ENCODE peak calls at places on chromosome 22, in nine cellular contexts. One of them, this sample, is unnamed. For H3K27me3 and H3K36me3, the result is how much of the 10 kb centered on the place peaks cover.

GRCh38 chr22:38397189-38398097 is 57.6 kb downstream of the KCNJ4 start:
- DNase-seq in upper lobe of right lung: peak
- DNase-seq in naive thymus-derived CD4-positive, alpha-beta T cell: no peak
- DNase-seq in neuronal stem cell: peak
- DNase-seq in ascending aorta: no peak
- DNase-seq in BJ: no peak
- DNase-seq in CD4-positive, alpha-beta memory T cell: peak
- DNase-seq in colonic mucosa: peak
- DNase-seq in uterus: peak
- DNase-seq in this sample: peak

GRCh38 chr22:17565986-17566687 is 2.8 kb downstream of the SLC25A18 start:
- DNase-seq in ascending aorta: no peak
- DNase-seq in BJ: no peak
- DNase-seq in naive thymus-derived CD4-positive, alpha-beta T cell: no peak
- DNase-seq in colonic mucosa: no peak
- DNase-seq in upper lobe of right lung: no peak
- DNase-seq in neuronal stem cell: no peak
- DNase-seq in CD4-positive, alpha-beta memory T cell: no peak
- DNase-seq in uterus: no peak
- DNase-seq in this sample: no peak

GRCh38 chr22:30667092-30667485 is 586 bp downstream of the DUSP18 start:
- DNase-seq in uterus: no peak
- DNase-seq in upper lobe of right lung: no peak
- DNase-seq in neuronal stem cell: no peak
- DNase-seq in naive thymus-derived CD4-positive, alpha-beta T cell: peak
- DNase-seq in CD4-positive, alpha-beta memory T cell: peak
- DNase-seq in colonic mucosa: peak
- DNase-seq in ascending aorta: no peak
- DNase-seq in BJ: no peak
- DNase-seq in this sample: no peak

GRCh38 chr22:38696606-38697005 is 4.1 kb downstream of the JOSD1 start:
- DNase-seq in colonic mucosa: no peak
- DNase-seq in CD4-positive, alpha-beta memory T cell: no peak
- DNase-seq in neuronal stem cell: no peak
- DNase-seq in naive thymus-derived CD4-positive, alpha-beta T cell: no peak
- DNase-seq in BJ: peak
- DNase-seq in ascending aorta: no peak
- DNase-seq in uterus: no peak
- DNase-seq in upper lobe of right lung: no peak
- DNase-seq in this sample: no peak

GRCh38 chr22:26643368-26644100 is 13.9 kb upstream of the MIAT start:
- DNase-seq in naive thymus-derived CD4-positive, alpha-beta T cell: no peak
- DNase-seq in upper lobe of right lung: no peak
- DNase-seq in BJ: no peak
- DNase-seq in ascending aorta: no peak
- DNase-seq in CD4-positive, alpha-beta memory T cell: no peak
- DNase-seq in uterus: no peak
- DNase-seq in colonic mucosa: no peak
- DNase-seq in neuronal stem cell: no peak
- DNase-seq in this sample: no peak

GRCh38 chr22:37896181-37896592 is 9.9 kb upstream of the MICALL1 start:
- DNase-seq in uterus: no peak
- DNase-seq in ascending aorta: no peak
- DNase-seq in colonic mucosa: peak
- DNase-seq in neuronal stem cell: no peak
- DNase-seq in naive thymus-derived CD4-positive, alpha-beta T cell: peak
- DNase-seq in BJ: no peak
- DNase-seq in upper lobe of right lung: no peak
- DNase-seq in CD4-positive, alpha-beta memory T cell: peak
- DNase-seq in this sample: no peak

GRCh38 chr22:38505595-38506117 is 455 bp downstream of the DDX17 start:
- DNase-seq in upper lobe of right lung: peak
- DNase-seq in colonic mucosa: peak
- DNase-seq in CD4-positive, alpha-beta memory T cell: no peak
- DNase-seq in uterus: peak
- DNase-seq in ascending aorta: no peak
- DNase-seq in neuronal stem cell: no peak
- DNase-seq in BJ: no peak
- DNase-seq in naive thymus-derived CD4-positive, alpha-beta T cell: no peak
- DNase-seq in this sample: peak

GRCh38 chr22:29129644-29130201 is 56.9 kb downstream of the KREMEN1 start:
- DNase-seq in ascending aorta: no peak
- DNase-seq in uterus: no peak
- DNase-seq in upper lobe of right lung: no peak
- DNase-seq in colonic mucosa: no peak
- DNase-seq in BJ: no peak
- DNase-seq in CD4-positive, alpha-beta memory T cell: no peak
- DNase-seq in naive thymus-derived CD4-positive, alpha-beta T cell: no peak
- DNase-seq in neuronal stem cell: no peak
- DNase-seq in this sample: no peak

GRCh38 chr22:38348751-38349496 is 31.7 kb upstream of the CSNK1E start:
- DNase-seq in CD4-positive, alpha-beta memory T cell: no peak
- DNase-seq in upper lobe of right lung: peak
- DNase-seq in uterus: no peak
- DNase-seq in naive thymus-derived CD4-positive, alpha-beta T cell: no peak
- DNase-seq in neuronal stem cell: no peak
- DNase-seq in colonic mucosa: no peak
- DNase-seq in ascending aorta: no peak
- DNase-seq in BJ: no peak
- DNase-seq in this sample: peak

GRCh38 chr22:40312050-40312449 is 34.2 kb upstream of the ADSL start:
- DNase-seq in BJ: no peak
- DNase-seq in naive thymus-derived CD4-positive, alpha-beta T cell: no peak
- DNase-seq in upper lobe of right lung: no peak
- DNase-seq in colonic mucosa: no peak
- DNase-seq in CD4-positive, alpha-beta memory T cell: no peak
- DNase-seq in ascending aorta: no peak
- DNase-seq in uterus: no peak
- DNase-seq in neuronal stem cell: no peak
- DNase-seq in this sample: no peak

GRCh38 chr22:17866127-17866526 is 91.9 kb upstream of the BID start:
- DNase-seq in uterus: no peak
- DNase-seq in CD4-positive, alpha-beta memory T cell: no peak
- DNase-seq in upper lobe of right lung: no peak
- DNase-seq in neuronal stem cell: no peak
- DNase-seq in ascending aorta: no peak
- DNase-seq in BJ: no peak
- DNase-seq in colonic mucosa: no peak
- DNase-seq in naive thymus-derived CD4-positive, alpha-beta T cell: no peak
- DNase-seq in this sample: no peak

GRCh38 chr22:38694049-38694448 is 6.7 kb downstream of the JOSD1 start:
- DNase-seq in uterus: no peak
- DNase-seq in colonic mucosa: peak
- DNase-seq in upper lobe of right lung: no peak
- DNase-seq in BJ: no peak
- DNase-seq in neuronal stem cell: no peak
- DNase-seq in CD4-positive, alpha-beta memory T cell: no peak
- DNase-seq in naive thymus-derived CD4-positive, alpha-beta T cell: no peak
- DNase-seq in ascending aorta: no peak
- DNase-seq in this sample: no peak

GRCh38 chr22:17569971-17570511 is 6.7 kb downstream of the SLC25A18 start:
- DNase-seq in neuronal stem cell: no peak
- DNase-seq in upper lobe of right lung: no peak
- DNase-seq in BJ: no peak
- DNase-seq in colonic mucosa: no peak
- DNase-seq in ascending aorta: no peak
- DNase-seq in CD4-positive, alpha-beta memory T cell: no peak
- DNase-seq in naive thymus-derived CD4-positive, alpha-beta T cell: no peak
- DNase-seq in uterus: peak
- DNase-seq in this sample: no peak

GRCh38 chr22:50687829-50688228 is 15.2 kb downstream of the SHANK3 start:
- DNase-seq in neuronal stem cell: no peak
- DNase-seq in CD4-positive, alpha-beta memory T cell: no peak
- DNase-seq in colonic mucosa: peak
- DNase-seq in BJ: no peak
- DNase-seq in naive thymus-derived CD4-positive, alpha-beta T cell: no peak
- DNase-seq in upper lobe of right lung: no peak
- DNase-seq in ascending aorta: no peak
- DNase-seq in uterus: no peak
- DNase-seq in this sample: no peak

GRCh38 chr22:24410110-24410856 is 17.1 kb upstream of the ADORA2A start:
- DNase-seq in neuronal stem cell: no peak
- DNase-seq in CD4-positive, alpha-beta memory T cell: no peak
- DNase-seq in upper lobe of right lung: no peak
- DNase-seq in ascending aorta: no peak
- DNase-seq in colonic mucosa: no peak
- DNase-seq in naive thymus-derived CD4-positive, alpha-beta T cell: no peak
- DNase-seq in uterus: no peak
- DNase-seq in BJ: no peak
- DNase-seq in this sample: peak

GRCh38 chr22:26418620-26419019 is 10.4 kb upstream of the ASPHD2 start:
- DNase-seq in BJ: no peak
- DNase-seq in colonic mucosa: no peak
- DNase-seq in uterus: no peak
- DNase-seq in naive thymus-derived CD4-positive, alpha-beta T cell: no peak
- DNase-seq in ascending aorta: no peak
- DNase-seq in upper lobe of right lung: no peak
- DNase-seq in neuronal stem cell: no peak
- DNase-seq in CD4-positive, alpha-beta memory T cell: no peak
- DNase-seq in this sample: no peak

GRCh38 chr22:28230682-28231081 is 311.6 kb upstream of the PITPNB start:
- DNase-seq in upper lobe of right lung: no peak
- DNase-seq in BJ: no peak
- DNase-seq in uterus: no peak
- DNase-seq in naive thymus-derived CD4-positive, alpha-beta T cell: no peak
- DNase-seq in neuronal stem cell: no peak
- DNase-seq in CD4-positive, alpha-beta memory T cell: no peak
- DNase-seq in ascending aorta: no peak
- DNase-seq in colonic mucosa: no peak
- DNase-seq in this sample: no peak

GRCh38 chr22:32916025-32916424 is 114.5 kb downstream of the TIMP3 start:
- DNase-seq in naive thymus-derived CD4-positive, alpha-beta T cell: no peak
- DNase-seq in CD4-positive, alpha-beta memory T cell: no peak
- DNase-seq in uterus: no peak
- DNase-seq in neuronal stem cell: no peak
- DNase-seq in colonic mucosa: no peak
- DNase-seq in ascending aorta: no peak
- DNase-seq in BJ: no peak
- DNase-seq in upper lobe of right lung: no peak
- DNase-seq in this sample: no peak

GRCh38 chr22:45490836-45491235 is 11.8 kb upstream of the FBLN1 start:
- DNase-seq in BJ: no peak
- DNase-seq in neuronal stem cell: no peak
- DNase-seq in naive thymus-derived CD4-positive, alpha-beta T cell: no peak
- DNase-seq in ascending aorta: no peak
- DNase-seq in colonic mucosa: no peak
- DNase-seq in CD4-positive, alpha-beta memory T cell: no peak
- DNase-seq in uterus: peak
- DNase-seq in upper lobe of right lung: peak
- DNase-seq in this sample: no peak
- H3K27me3 ChIP-seq in BJ: under half
- H3K27me3 ChIP-seq in neuronal stem cell: under half
- H3K27me3 ChIP-seq in naive thymus-derived CD4-positive, alpha-beta T cell: under half
- H3K27me3 ChIP-seq in ascending aorta: under half
- H3K27me3 ChIP-seq in colonic mucosa: under half
- H3K27me3 ChIP-seq in CD4-positive, alpha-beta memory T cell: under half
- H3K27me3 ChIP-seq in uterus: under half
- H3K27me3 ChIP-seq in upper lobe of right lung: under half
- H3K27me3 ChIP-seq in this sample: under half

DNA sequence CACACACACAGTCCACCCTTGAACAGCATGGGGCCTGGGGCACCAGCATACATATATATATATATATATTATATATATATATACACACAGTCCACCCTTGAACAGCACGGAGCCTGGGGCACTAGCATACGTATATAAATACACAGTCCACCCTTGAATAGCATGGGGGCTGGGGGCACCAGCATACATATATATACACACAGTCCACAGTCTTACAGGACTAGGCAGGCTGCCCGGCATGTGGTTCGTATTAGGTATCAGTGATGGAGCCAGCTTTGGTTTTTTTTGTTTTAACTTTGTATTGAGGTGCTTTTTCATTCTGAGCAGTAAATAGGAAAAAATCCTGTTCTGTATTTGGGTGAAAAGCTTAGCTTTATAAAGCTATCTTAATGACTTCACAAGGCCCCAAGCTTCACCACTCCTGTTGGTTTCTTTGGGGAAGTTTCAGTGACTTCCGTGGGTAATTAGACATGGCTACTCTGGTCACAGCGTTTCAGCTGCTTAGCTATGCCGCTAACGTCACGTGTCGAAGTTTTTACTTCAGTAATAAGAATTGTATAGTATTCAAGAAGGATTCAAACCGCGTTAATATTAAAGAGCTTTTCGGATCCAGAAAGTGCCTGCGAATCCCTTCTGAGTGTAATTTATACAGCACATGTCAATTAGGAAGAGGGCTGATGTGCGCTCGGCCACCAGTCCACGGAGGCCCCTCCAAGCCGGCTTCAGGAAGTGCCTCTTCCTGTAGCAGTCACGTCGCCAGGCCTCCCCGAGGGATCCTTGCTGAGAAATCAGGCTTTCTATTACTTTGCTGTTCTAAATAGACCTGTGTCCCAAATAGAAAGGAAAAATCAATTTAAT is 179.7 kb downstream of the TBC1D22A start:
- DNase-seq in naive thymus-derived CD4-positive, alpha-beta T cell: no peak
- DNase-seq in colonic mucosa: peak
- DNase-seq in CD4-positive, alpha-beta memory T cell: no peak
- DNase-seq in BJ: no peak
- DNase-seq in neuronal stem cell: no peak
- DNase-seq in ascending aorta: no peak
- DNase-seq in uterus: no peak
- DNase-seq in upper lobe of right lung: no peak
- DNase-seq in this sample: no peak
- H3K4me3 ChIP-seq in naive thymus-derived CD4-positive, alpha-beta T cell: no peak
- H3K4me3 ChIP-seq in colonic mucosa: no peak
- H3K4me3 ChIP-seq in CD4-positive, alpha-beta memory T cell: no peak
- H3K4me3 ChIP-seq in BJ: no peak
- H3K4me3 ChIP-seq in neuronal stem cell: no peak
- H3K4me3 ChIP-seq in ascending aorta: no peak
- H3K4me3 ChIP-seq in uterus: no peak
- H3K4me3 ChIP-seq in upper lobe of right lung: peak
- H3K4me3 ChIP-seq in this sample: no peak

GRCh38 chr22:41658869-41659268 is 29.8 kb downstream of the SNU13 start:
- DNase-seq in neuronal stem cell: no peak
- DNase-seq in BJ: no peak
- DNase-seq in upper lobe of right lung: no peak
- DNase-seq in colonic mucosa: no peak
- DNase-seq in CD4-positive, alpha-beta memory T cell: no peak
- DNase-seq in naive thymus-derived CD4-positive, alpha-beta T cell: no peak
- DNase-seq in ascending aorta: no peak
- DNase-seq in uterus: no peak
- DNase-seq in this sample: no peak
- H3K36me3 ChIP-seq in neuronal stem cell: half or more
- H3K36me3 ChIP-seq in BJ: under half
- H3K36me3 ChIP-seq in upper lobe of right lung: half or more
- H3K36me3 ChIP-seq in colonic mucosa: half or more
- H3K36me3 ChIP-seq in CD4-positive, alpha-beta memory T cell: half or more
- H3K36me3 ChIP-seq in naive thymus-derived CD4-positive, alpha-beta T cell: half or more
- H3K36me3 ChIP-seq in ascending aorta: half or more
- H3K36me3 ChIP-seq in uterus: under half
- H3K36me3 ChIP-seq in this sample: half or more

DNA sequence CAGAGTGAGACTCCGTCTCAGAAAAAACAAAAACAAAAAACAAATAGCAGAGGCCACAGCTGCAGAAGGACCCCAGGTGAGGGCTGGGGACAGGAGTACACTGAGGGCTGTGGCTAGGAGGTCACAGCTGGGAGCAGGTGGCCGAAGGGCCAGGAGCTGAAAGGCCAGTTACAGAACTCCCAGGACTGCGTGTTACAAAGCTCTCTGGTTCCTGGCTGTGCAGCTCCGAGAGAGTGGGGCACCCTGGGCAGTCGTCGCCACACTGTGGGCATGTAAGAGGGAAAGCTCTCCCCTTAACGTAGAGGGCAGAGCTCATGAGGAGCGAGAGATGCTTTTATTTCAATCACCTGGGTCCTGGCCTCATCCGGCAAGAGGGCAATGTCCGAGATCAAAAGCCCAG is 10.1 kb upstream of the NCF4 start:
- DNase-seq in neuronal stem cell: no peak
- DNase-seq in CD4-positive, alpha-beta memory T cell: no peak
- DNase-seq in uterus: no peak
- DNase-seq in colonic mucosa: no peak
- DNase-seq in naive thymus-derived CD4-positive, alpha-beta T cell: no peak
- DNase-seq in upper lobe of right lung: peak
- DNase-seq in ascending aorta: no peak
- DNase-seq in BJ: no peak
- DNase-seq in this sample: no peak
- H3K27me3 ChIP-seq in neuronal stem cell: under half
- H3K27me3 ChIP-seq in CD4-positive, alpha-beta memory T cell: under half
- H3K27me3 ChIP-seq in uterus: under half
- H3K27me3 ChIP-seq in colonic mucosa: under half
- H3K27me3 ChIP-seq in naive thymus-derived CD4-positive, alpha-beta T cell: under half
- H3K27me3 ChIP-seq in upper lobe of right lung: under half
- H3K27me3 ChIP-seq in ascending aorta: under half
- H3K27me3 ChIP-seq in BJ: under half
- H3K27me3 ChIP-seq in this sample: under half

This sample was measured in H7.